ENCODE peak calls at places on chromosomes 7 and 10, in seven cellular contexts. X is Caco-2, V is epithelial cell of esophagus, Z is breast epithelium, E is PC-3, G is dorsolateral prefrontal cortex, J is coronary artery. C is an unnamed sample.

GRCh38 chr7:148609045-148609725 is 18.6 kb downstream of the C7orf33 start:
- DNase-seq in X (no peak), V (no peak), Z (no peak), E (no peak), G (no peak), J (no peak), C (peak; percentile 58)

GRCh38 chr10:35668865-35669650 is 27.0 kb upstream of the FZD8 start:
- DNase-seq in X (no peak), V (no peak), Z (no peak), E (no peak), G (no peak), J (no peak), C (no peak)

GRCh38 chr7:130831817-130832481 is 97.9 kb upstream of the KLF14 start:
- DNase-seq in X (no peak), V (peak; percentile 52), Z (no peak), E (peak; percentile 56), G (no peak), J (no peak), C (peak; percentile 78)

GRCh38 chr10:63457576-63457975 is 8.2 kb downstream of the JMJD1C start:
- DNase-seq in X (no peak), V (no peak), Z (no peak), E (no peak), G (no peak), J (no peak), C (no peak)

GRCh38 chr10:114151486-114151885 is 22.5 kb downstream of the CCDC186 start:
- DNase-seq in X (no peak), V (peak; percentile 95), Z (no peak), E (peak; percentile 81), G (no peak), J (no peak), C (peak; percentile 80)

GRCh38 chr10:124138195-124138882 is 44.9 kb upstream of the CHST15 start:
- DNase-seq in X (no peak), V (no peak), Z (no peak), E (no peak), G (no peak), J (no peak), C (no peak)

GRCh38 chr7:110418651-110419270 is 672.2 kb upstream of the LRRN3 start:
- DNase-seq in X (no peak), V (no peak), Z (no peak), E (no peak), G (no peak), J (no peak), C (no peak)

GRCh38 chr7:151142686-151143040 is 24.8 kb downstream of the GBX1 start:
- DNase-seq in X (no peak), V (no peak), Z (no peak), E (no peak), G (peak; percentile 82), J (peak; percentile 57), C (no peak)

GRCh38 chr10:115829501-115830215 is 443.3 kb downstream of the GFRA1 start:
- DNase-seq in X (no peak), V (peak; percentile 26), Z (no peak), E (no peak), G (no peak), J (no peak), C (peak; percentile 47)

GRCh38 chr10:77685494-77685893 is 47.9 kb upstream of the KCNMA1 start:
- DNase-seq in X (no peak), V (no peak), Z (no peak), E (no peak), G (no peak), J (no peak), C (no peak)

GRCh38 chr10:113459672-113460280 is 93.1 kb upstream of the HABP2 start:
- DNase-seq in X (no peak), V (no peak), Z (no peak), E (no peak), G (no peak), J (no peak), C (no peak)

GRCh38 chr7:6443372-6443941 is 4.3 kb downstream of the DAGLB start:
- DNase-seq in X (no peak), V (peak; percentile 85), Z (no peak), E (peak; percentile 91), G (no peak), J (no peak), C (peak; percentile 91)

GRCh38 chr7:137664846-137665245 is 181.9 kb downstream of the DGKI start:
- DNase-seq in X (no peak), V (no peak), Z (no peak), E (no peak), G (no peak), J (no peak), C (no peak)

GRCh38 chr10:78964952-78965633 is 103.7 kb upstream of the ZMIZ1 start:
- DNase-seq in X (peak; percentile 85), V (peak; percentile 53), Z (peak; percentile 86), E (peak; percentile 100), G (peak; percentile 90), J (no peak), C (no peak)

GRCh38 chr10:71359364-71360046 is 37.2 kb upstream of the CDH23 start:
- DNase-seq in X (no peak), V (no peak), Z (no peak), E (no peak), G (no peak), J (no peak), C (peak; percentile 78)

GRCh38 chr10:85648279-85648754 is 718.3 kb downstream of the GRID1 start:
- DNase-seq in X (no peak), V (peak; percentile 41), Z (no peak), E (no peak), G (peak; percentile 60), J (no peak), C (no peak)

GRCh38 chr10:49569031-49569765 is 30.3 kb upstream of the ERCC6 start:
- DNase-seq in X (peak; percentile 51), V (peak; percentile 83), Z (no peak), E (peak; percentile 39), G (no peak), J (no peak), C (peak; percentile 84)

GRCh38 chr10:61618388-61618961 is 44.3 kb upstream of the CABCOCO1 start:
- DNase-seq in X (no peak), V (no peak), Z (no peak), E (no peak), G (no peak), J (no peak), C (no peak)

GRCh38 chr10:103284170-103284569 is 7.2 kb downstream of the INA start:
- DNase-seq in X (no peak), V (peak; percentile 78), Z (no peak), E (peak; percentile 72), G (no peak), J (no peak), C (peak; percentile 62)

GRCh38 chr7:140475747-140476333 is 3.5 kb downstream of the MKRN1 start:
- DNase-seq in X (no peak), V (peak; percentile 56), Z (no peak), E (peak; percentile 79), G (no peak), J (no peak), C (peak; percentile 54)
- TF ChIP-seq CTCF in X (peak; percentile 50), V (peak; percentile 52), Z (peak; percentile 50), E (peak; percentile 79), G (peak; percentile 63), J (no peak), C (peak; percentile 55)

GRCh38 chr7:142581341-142581740 is 167.9 kb upstream of the PRSS1 start:
- DNase-seq in X (peak; percentile 48), V (peak; percentile 70), Z (no peak), E (peak; percentile 38), G (no peak), J (no peak), C (peak; percentile 28)
- H3K4me3 ChIP-seq in X (no peak overlapping the region), V (no peak overlapping the region), Z (no peak overlapping the region), E (no peak overlapping the region), G (no peak overlapping the region), J (no peak overlapping the region), C (no peak overlapping the region)

GRCh38 chr10:43688348-43688892 is 39.7 kb upstream of the ZNF32 start:
- DNase-seq in X (peak; percentile 29), V (no peak), Z (no peak), E (peak; percentile 55), G (no peak), J (no peak), C (no peak)

GRCh38 chr10:43687373-43687772 is 38.7 kb upstream of the ZNF32 start:
- DNase-seq in X (peak; percentile 14), V (no peak), Z (no peak), E (no peak), G (no peak), J (no peak), C (no peak)

GRCh38 chr10:43689955-43690771 is 41.5 kb upstream of the ZNF32 start:
- DNase-seq in X (peak; percentile 79), V (peak; percentile 75), Z (peak; percentile 85), E (peak; percentile 66), G (peak; percentile 83), J (peak; percentile 88), C (peak; percentile 85)

GRCh38 chr10:43689618-43689954 is 40.9 kb upstream of the ZNF32 start:
- DNase-seq in X (peak; percentile 33), V (peak; percentile 32), Z (peak; percentile 64), E (peak; percentile 14), G (no peak), J (no peak), C (peak; percentile 49)

GRCh38 chr10:43689007-43689491 is 40.4 kb upstream of the ZNF32 start:
- DNase-seq in X (peak; percentile 35), V (no peak), Z (no peak), E (no peak), G (no peak), J (no peak), C (no peak)
- TF ChIP-seq CTCF in X (no peak), V (no peak), Z (no peak), E (no peak), G (no peak), J (no peak), C (no peak)

GRCh38 chr7:74305987-74306736 is 17.0 kb downstream of the CLIP2 start:
- DNase-seq in X (no peak), V (no peak), Z (no peak), E (no peak), G (peak; percentile 63), J (no peak), C (no peak)

GRCh38 chr7:74311305-74311744 is 22.1 kb downstream of the CLIP2 start:
- DNase-seq in X (no peak), V (peak; percentile 80), Z (no peak), E (peak; percentile 84), G (no peak), J (no peak), C (peak; percentile 15)

GRCh38 chr7:74306737-74307469 is 17.7 kb downstream of the CLIP2 start:
- DNase-seq in X (no peak), V (peak; percentile 47), Z (no peak), E (peak; percentile 82), G (peak; percentile 72), J (peak; percentile 83), C (peak; percentile 74)

GRCh38 chr7:74304550-74304949 is 15.3 kb downstream of the CLIP2 start:
- DNase-seq in X (no peak), V (no peak), Z (no peak), E (no peak), G (no peak), J (no peak), C (no peak)

DNA sequence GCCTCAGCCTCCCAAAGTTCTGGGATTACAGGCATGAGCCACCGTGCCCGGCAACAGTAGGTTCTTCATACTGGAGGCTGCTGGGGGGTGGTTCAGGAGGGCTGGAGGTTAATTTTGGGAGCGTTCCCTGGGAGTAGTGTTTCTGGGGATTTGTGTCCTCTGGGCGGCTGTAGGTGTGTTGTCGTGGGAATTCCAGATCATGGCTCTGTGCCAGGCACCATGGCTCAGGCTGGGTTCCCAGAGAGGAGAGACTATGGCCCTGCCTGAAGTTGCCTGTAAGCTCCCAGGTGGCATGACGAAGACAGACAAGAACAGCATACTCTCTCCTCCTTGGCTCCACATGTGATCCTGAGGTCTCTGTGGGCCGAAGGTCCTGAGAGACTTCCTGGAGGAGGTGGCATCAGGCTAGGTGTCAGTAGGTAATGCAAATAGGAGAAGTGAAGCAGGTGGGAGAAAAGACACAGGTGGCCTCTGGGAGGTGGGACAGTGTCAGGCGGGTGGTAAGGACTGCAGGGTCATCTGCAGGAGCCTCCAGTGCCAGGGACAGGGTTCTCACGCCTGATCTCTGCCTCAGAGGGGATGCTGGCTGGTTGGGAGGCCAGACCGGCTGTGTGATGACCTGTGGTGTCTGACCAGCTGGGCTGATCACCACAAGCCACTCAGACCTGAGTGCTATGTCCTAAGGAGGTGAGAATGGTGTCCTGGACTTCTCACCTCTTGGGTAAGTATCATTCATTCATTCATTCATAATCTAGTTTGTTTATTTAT is 18.7 kb downstream of the CLIP2 start:
- DNase-seq in X (no peak), V (peak; percentile 30), Z (no peak), E (peak; percentile 24), G (no peak), J (no peak), C (no peak)
- H3K4me3 ChIP-seq in X (no peak overlapping the region), V (no peak overlapping the region), Z (no peak overlapping the region), E (no peak overlapping the region), G (no peak overlapping the region), J (no peak overlapping the region), C (no peak overlapping the region)